ENCODE peak calls at places on chromosomes 2 and 18, in five cellular contexts. One of them, this sample, is unnamed.

GRCh38 chr18:46324556-46324955 is 220.4 kb downstream of the HAUS1 start:
- DNase-seq in HFF-Myc: peak; percentile 17
- DNase-seq in HCT116: peak; percentile 56
- DNase-seq in stomach: no peak
- DNase-seq in GM23248: peak; percentile 69
- DNase-seq in this sample: no peak

GRCh38 chr2:28185881-28186280 is 206.8 kb upstream of the FOSL2 start:
- DNase-seq in HFF-Myc: no peak
- DNase-seq in HCT116: no peak
- DNase-seq in stomach: no peak
- DNase-seq in GM23248: peak; percentile 61
- DNase-seq in this sample: no peak

GRCh38 chr18:34729264-34729663 is 19.2 kb downstream of the DTNA start:
- DNase-seq in HFF-Myc: no peak
- DNase-seq in HCT116: peak; percentile 29
- DNase-seq in stomach: no peak
- DNase-seq in GM23248: peak; percentile 55
- DNase-seq in this sample: peak; percentile 30

GRCh38 chr2:238510911-238511613 is 84.3 kb downstream of the ASB1 start:
- DNase-seq in HFF-Myc: no peak
- DNase-seq in HCT116: no peak
- DNase-seq in stomach: no peak
- DNase-seq in GM23248: no peak
- DNase-seq in this sample: no peak

GRCh38 chr2:66145490-66145889 is 289.4 kb upstream of the MEIS1 start:
- DNase-seq in HFF-Myc: no peak
- DNase-seq in HCT116: no peak
- DNase-seq in stomach: no peak
- DNase-seq in GM23248: no peak
- DNase-seq in this sample: no peak

GRCh38 chr2:18402-19271 is 27.7 kb downstream of the FAM110C start:
- DNase-seq in HFF-Myc: no peak
- DNase-seq in HCT116: no peak
- DNase-seq in stomach: no peak
- DNase-seq in GM23248: no peak
- DNase-seq in this sample: no peak

GRCh38 chr2:30225131-30225762 is 6.1 kb upstream of the LBH start:
- DNase-seq in HFF-Myc: no peak
- DNase-seq in HCT116: no peak
- DNase-seq in stomach: no peak
- DNase-seq in GM23248: peak; percentile 47
- DNase-seq in this sample: no peak

GRCh38 chr2:114076961-114077360 is 187.1 kb downstream of the ACTR3 start:
- DNase-seq in HFF-Myc: no peak
- DNase-seq in HCT116: no peak
- DNase-seq in stomach: no peak
- DNase-seq in GM23248: no peak
- DNase-seq in this sample: no peak

GRCh38 chr2:96580771-96581170 is 44.2 kb downstream of the ARID5A start:
- DNase-seq in HFF-Myc: no peak
- DNase-seq in HCT116: peak; percentile 16
- DNase-seq in stomach: no peak
- DNase-seq in GM23248: peak; percentile 26
- DNase-seq in this sample: peak; percentile 28

GRCh38 chr2:76391663-76392062 is 680.9 kb upstream of the GCFC2 start:
- DNase-seq in HFF-Myc: no peak
- DNase-seq in HCT116: no peak
- DNase-seq in stomach: peak; percentile 26
- DNase-seq in GM23248: no peak
- DNase-seq in this sample: no peak

GRCh38 chr2:10030311-10030736 is 13.0 kb upstream of the KLF11 start:
- DNase-seq in HFF-Myc: no peak
- DNase-seq in HCT116: no peak
- DNase-seq in stomach: no peak
- DNase-seq in GM23248: peak; percentile 52
- DNase-seq in this sample: no peak

GRCh38 chr2:37829202-37829601 is 95.9 kb upstream of the RMDN2 start:
- DNase-seq in HFF-Myc: peak; percentile 73
- DNase-seq in HCT116: no peak
- DNase-seq in stomach: no peak
- DNase-seq in GM23248: peak; percentile 98
- DNase-seq in this sample: no peak

GRCh38 chr2:211899871-211900482 is 638.6 kb downstream of the ERBB4 start:
- DNase-seq in HFF-Myc: no peak
- DNase-seq in HCT116: no peak
- DNase-seq in stomach: no peak
- DNase-seq in GM23248: no peak
- DNase-seq in this sample: no peak

GRCh38 chr18:3093624-3094354 is 80.8 kb upstream of the LPIN2 start:
- DNase-seq in HFF-Myc: no peak
- DNase-seq in HCT116: no peak
- DNase-seq in stomach: peak; percentile 63
- DNase-seq in GM23248: no peak
- DNase-seq in this sample: no peak

GRCh38 chr2:119316066-119316465 is 50.6 kb downstream of the C2orf76 start:
- DNase-seq in HFF-Myc: no peak
- DNase-seq in HCT116: no peak
- DNase-seq in stomach: no peak
- DNase-seq in GM23248: peak; percentile 23
- DNase-seq in this sample: no peak

GRCh38 chr2:16508061-16508851 is 157.4 kb downstream of the CYRIA start:
- DNase-seq in HFF-Myc: no peak
- DNase-seq in HCT116: no peak
- DNase-seq in stomach: peak; percentile 62
- DNase-seq in GM23248: peak; percentile 52
- DNase-seq in this sample: peak; percentile 55

GRCh38 chr2:241878007-241878970 is 8.8 kb downstream of the RTP5 start:
- DNase-seq in HFF-Myc: no peak
- DNase-seq in HCT116: no peak
- DNase-seq in stomach: peak; percentile 76
- DNase-seq in GM23248: peak; percentile 82
- DNase-seq in this sample: peak; percentile 57

GRCh38 chr2:19955544-19956422 is 34.1 kb downstream of the WDR35 start:
- DNase-seq in HFF-Myc: peak; percentile 44
- DNase-seq in HCT116: peak; percentile 65
- DNase-seq in stomach: peak; percentile 59
- DNase-seq in GM23248: peak; percentile 90
- DNase-seq in this sample: peak; percentile 54

GRCh38 chr2:113218283-113219091 is 44.7 kb downstream of the PSD4 start:
- DNase-seq in HFF-Myc: no peak
- DNase-seq in HCT116: no peak
- DNase-seq in stomach: no peak
- DNase-seq in GM23248: peak; percentile 55
- DNase-seq in this sample: no peak

GRCh38 chr2:73089270-73090030 is 17.9 kb upstream of the SFXN5 start:
- DNase-seq in HFF-Myc: peak; percentile 75
- DNase-seq in HCT116: peak; percentile 27
- DNase-seq in stomach: peak; percentile 36
- DNase-seq in GM23248: peak; percentile 98
- DNase-seq in this sample: no peak

GRCh38 chr18:7755753-7756475 is 188.8 kb downstream of the PTPRM start:
- DNase-seq in HFF-Myc: no peak
- DNase-seq in HCT116: no peak
- DNase-seq in stomach: no peak
- DNase-seq in GM23248: peak; percentile 23
- DNase-seq in this sample: no peak

GRCh38 chr2:101981484-101981883 is 10.3 kb upstream of the IL1R2 start:
- DNase-seq in HFF-Myc: no peak
- DNase-seq in HCT116: no peak
- DNase-seq in stomach: no peak
- DNase-seq in GM23248: peak; percentile 22
- DNase-seq in this sample: no peak

GRCh38 chr2:106094101-106094860 is 99.8 kb downstream of the UXS1 start:
- DNase-seq in HFF-Myc: no peak
- DNase-seq in HCT116: no peak
- DNase-seq in stomach: no peak
- DNase-seq in GM23248: no peak
- DNase-seq in this sample: no peak

GRCh38 chr2:142938240-142938639 is 60.8 kb downstream of the KYNU start:
- DNase-seq in HFF-Myc: no peak
- DNase-seq in HCT116: no peak
- DNase-seq in stomach: no peak
- DNase-seq in GM23248: no peak
- DNase-seq in this sample: no peak

GRCh38 chr2:236663671-236664101 is 94.1 kb downstream of the ACKR3 start:
- DNase-seq in HFF-Myc: no peak
- DNase-seq in HCT116: no peak
- DNase-seq in stomach: no peak
- DNase-seq in GM23248: peak; percentile 95
- DNase-seq in this sample: no peak

GRCh38 chr2:150570712-150571111 is 83.2 kb upstream of the RND3 start:
- DNase-seq in HFF-Myc: no peak
- DNase-seq in HCT116: no peak
- DNase-seq in stomach: no peak
- DNase-seq in GM23248: peak; percentile 86
- DNase-seq in this sample: no peak

GRCh38 chr2:216583157-216583556 is 50.1 kb upstream of the IGFBP2 start:
- DNase-seq in HFF-Myc: no peak
- DNase-seq in HCT116: no peak
- DNase-seq in stomach: no peak
- DNase-seq in GM23248: peak; percentile 86
- DNase-seq in this sample: no peak

GRCh38 chr2:12155308-12156061 is 409.1 kb downstream of the LPIN1 start:
- DNase-seq in HFF-Myc: peak; percentile 66
- DNase-seq in HCT116: peak; percentile 26
- DNase-seq in stomach: no peak
- DNase-seq in GM23248: peak; percentile 82
- DNase-seq in this sample: no peak

GRCh38 chr2:6880200-6880733 is 2.7 kb downstream of the RSAD2 start:
- DNase-seq in HFF-Myc: no peak
- DNase-seq in HCT116: no peak
- DNase-seq in stomach: no peak
- DNase-seq in GM23248: no peak
- DNase-seq in this sample: no peak

GRCh38 chr18:50879302-50880107 is 587 bp downstream of the ME2 start:
- DNase-seq in HFF-Myc: no peak
- DNase-seq in HCT116: no peak
- DNase-seq in stomach: peak; percentile 43
- DNase-seq in GM23248: peak; percentile 70
- DNase-seq in this sample: no peak

GRCh38 chr18:59994357-59994756 is 94.6 kb downstream of the PMAIP1 start:
- DNase-seq in HFF-Myc: no peak
- DNase-seq in HCT116: peak; percentile 16
- DNase-seq in stomach: no peak
- DNase-seq in GM23248: peak; percentile 14
- DNase-seq in this sample: no peak

GRCh38 chr18:51125976-51126375 is 71.5 kb downstream of the MEX3C start:
- DNase-seq in HFF-Myc: no peak
- DNase-seq in HCT116: no peak
- DNase-seq in stomach: no peak
- DNase-seq in GM23248: no peak
- DNase-seq in this sample: no peak

GRCh38 chr2:96117701-96118588 is 1.6 kb upstream of the ADRA2B start:
- DNase-seq in HFF-Myc: no peak
- DNase-seq in HCT116: no peak
- DNase-seq in stomach: no peak
- DNase-seq in GM23248: no peak
- DNase-seq in this sample: no peak

GRCh38 chr2:163347982-163348842 is 387.6 kb downstream of the FIGN start:
- DNase-seq in HFF-Myc: peak; percentile 16
- DNase-seq in HCT116: peak; percentile 52
- DNase-seq in stomach: peak; percentile 65
- DNase-seq in GM23248: no peak
- DNase-seq in this sample: peak; percentile 48

GRCh38 chr2:118855451-118856279 is 8.2 kb upstream of the EN1 start:
- DNase-seq in HFF-Myc: peak; percentile 38
- DNase-seq in HCT116: peak; percentile 53
- DNase-seq in stomach: peak; percentile 82
- DNase-seq in GM23248: peak; percentile 94
- DNase-seq in this sample: peak; percentile 84

DNA sequence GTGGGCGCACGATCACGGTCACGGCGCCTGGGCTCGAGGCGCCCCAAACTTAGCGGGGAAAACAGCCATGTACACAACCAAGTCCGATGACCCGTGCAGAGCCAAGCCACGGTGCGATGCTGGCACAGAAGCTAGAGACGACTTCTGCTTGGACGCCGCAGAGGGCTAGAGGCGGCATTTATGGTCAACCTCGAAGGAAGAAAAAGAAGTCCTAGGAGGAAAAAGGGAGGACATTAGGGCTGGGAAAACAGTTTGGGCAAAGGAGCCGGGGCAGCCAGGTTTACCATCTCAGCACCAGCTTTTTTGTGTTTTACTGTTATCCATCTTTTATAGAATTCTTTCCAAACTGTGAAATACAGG is 606 bp upstream of the DTNB start:
- DNase-seq in HFF-Myc: no peak
- DNase-seq in HCT116: no peak
- DNase-seq in stomach: no peak
- DNase-seq in GM23248: no peak
- DNase-seq in this sample: no peak
- H3K4me3 ChIP-seq in HFF-Myc: peak overlapping the region; percentile 41
- H3K4me3 ChIP-seq in HCT116: peak overlapping the region; percentile 40
- H3K4me3 ChIP-seq in stomach: peak overlapping the region; percentile 85
- H3K4me3 ChIP-seq in GM23248: peak overlapping the region; percentile 66
- H3K4me3 ChIP-seq in this sample: peak overlapping the region; percentile 27

GRCh38 chr2:199485732-199486335 is 28.1 kb upstream of the SATB2 start:
- DNase-seq in HFF-Myc: peak; percentile 27
- DNase-seq in HCT116: peak; percentile 57
- DNase-seq in stomach: peak; percentile 59
- DNase-seq in GM23248: peak; percentile 74
- DNase-seq in this sample: peak; percentile 60
- H3K4me3 ChIP-seq in HFF-Myc: no peak overlapping the region
- H3K4me3 ChIP-seq in HCT116: no peak overlapping the region
- H3K4me3 ChIP-seq in stomach: no peak overlapping the region
- H3K4me3 ChIP-seq in GM23248: no peak overlapping the region
- H3K4me3 ChIP-seq in this sample: no peak overlapping the region

GRCh38 chr18:62730926-62731325 is 15.6 kb downstream of the PHLPP1 start:
- DNase-seq in HFF-Myc: no peak
- DNase-seq in HCT116: no peak
- DNase-seq in stomach: no peak
- DNase-seq in GM23248: peak; percentile 41
- DNase-seq in this sample: no peak
- H3K4me3 ChIP-seq in HFF-Myc: no peak overlapping the region
- H3K4me3 ChIP-seq in HCT116: no peak overlapping the region
- H3K4me3 ChIP-seq in stomach: no peak overlapping the region
- H3K4me3 ChIP-seq in GM23248: no peak overlapping the region
- H3K4me3 ChIP-seq in this sample: no peak overlapping the region

GRCh38 chr2:203237501-203238238 is 1.1 kb upstream of the CYP20A1 start:
- DNase-seq in HFF-Myc: no peak
- DNase-seq in HCT116: no peak
- DNase-seq in stomach: no peak
- DNase-seq in GM23248: no peak
- DNase-seq in this sample: no peak
- H3K4me3 ChIP-seq in HFF-Myc: peak overlapping the region; percentile 74
- H3K4me3 ChIP-seq in HCT116: peak overlapping the region; percentile 93
- H3K4me3 ChIP-seq in stomach: peak overlapping the region; percentile 69
- H3K4me3 ChIP-seq in GM23248: peak overlapping the region; percentile 93
- H3K4me3 ChIP-seq in this sample: peak overlapping the region; percentile 57